ENCODE peak calls at places on chromosomes 4 and X, in seven cellular contexts. T, H, W, K, O, P and D are unnamed samples.

GRCh38 chr4:183733181-183733580 is 74.1 kb downstream of the TRAPPC11 start:
- DNase-seq in T (no peak), H (no peak), W (no peak), K (no peak), O (no peak), P (no peak), D (no peak)

GRCh38 chr4:34289489-34289888 is 1954.8 kb downstream of the ARAP2 start:
- DNase-seq in T (no peak), H (no peak), W (no peak), K (no peak), O (no peak), P (no peak), D (no peak)

GRCh38 chr4:6633091-6633906 is 7.2 kb upstream of the MRFAP1 start:
- DNase-seq in T (no peak), H (no peak), W (no peak), K (no peak), O (no peak), P (no peak), D (no peak)

GRCh38 chr4:56086073-56086521 is 137.4 kb downstream of the CEP135 start:
- DNase-seq in T (no peak), H (no peak), W (no peak), K (no peak), O (no peak), P (no peak), D (no peak)

GRCh38 chr4:122140834-122141233 is 11.3 kb upstream of the BLTP1 start:
- DNase-seq in T (no peak), H (no peak), W (no peak), K (no peak), O (no peak), P (no peak), D (no peak)

GRCh38 chr4:70992354-70992753 is 1.1 kb upstream of the DCK start:
- DNase-seq in T (no peak), H (peak), W (no peak), K (no peak), O (no peak), P (no peak), D (no peak)

GRCh38 chrX:153635788-153636668 is 11.0 kb upstream of the DUSP9 start:
- DNase-seq in T (no peak), H (peak), W (no peak), K (no peak), O (no peak), P (no peak), D (peak)

GRCh38 chrX:115462406-115462805 is 98.6 kb upstream of the PLS3 start:
- DNase-seq in T (no peak), H (no peak), W (no peak), K (no peak), O (no peak), P (no peak), D (no peak)

GRCh38 chr4:109164011-109164410 is 138.4 kb downstream of the COL25A1 start:
- DNase-seq in T (no peak), H (no peak), W (no peak), K (no peak), O (no peak), P (no peak), D (no peak)

GRCh38 chr4:185774076-185774731 is 37.8 kb downstream of the SORBS2 start:
- DNase-seq in T (no peak), H (no peak), W (no peak), K (peak), O (no peak), P (no peak), D (no peak)

GRCh38 chrX:81168391-81168790 is 33.3 kb downstream of the HMGN5 start:
- DNase-seq in T (no peak), H (no peak), W (no peak), K (no peak), O (no peak), P (no peak), D (no peak)

GRCh38 chr4:74451214-74451661 is 6.3 kb downstream of the AREG start:
- DNase-seq in T (no peak), H (peak), W (no peak), K (no peak), O (no peak), P (no peak), D (no peak)

GRCh38 chr4:102815981-102816380 is 11.4 kb downstream of the UBE2D3 start:
- DNase-seq in T (no peak), H (peak), W (no peak), K (no peak), O (no peak), P (no peak), D (no peak)

GRCh38 chr4:41992967-41993857 is 2.9 kb downstream of the SLC30A9 start:
- DNase-seq in T (no peak), H (no peak), W (no peak), K (no peak), O (no peak), P (no peak), D (no peak)

GRCh38 chr4:16908377-16909021 is 10.1 kb upstream of the LDB2 start:
- DNase-seq in T (no peak), H (no peak), W (no peak), K (no peak), O (no peak), P (no peak), D (no peak)

GRCh38 chrX:39730671-39731389 is 366.9 kb downstream of the BCOR start:
- DNase-seq in T (peak), H (peak), W (peak), K (no peak), O (peak), P (no peak), D (peak)

GRCh38 chr4:26183017-26183416 is 137.8 kb upstream of the RBPJ start:
- DNase-seq in T (no peak), H (no peak), W (no peak), K (no peak), O (no peak), P (no peak), D (no peak)

GRCh38 chr4:158243071-158243470 is 32.8 kb downstream of the TMEM144 start:
- DNase-seq in T (no peak), H (no peak), W (no peak), K (no peak), O (no peak), P (no peak), D (no peak)

GRCh38 chr4:48261288-48261687 is 8.3 kb downstream of the TEC start:
- DNase-seq in T (no peak), H (no peak), W (no peak), K (no peak), O (no peak), P (no peak), D (no peak)

GRCh38 chr4:1822568-1823544 is 29.8 kb downstream of the FGFR3 start:
- DNase-seq in T (no peak), H (no peak), W (no peak), K (no peak), O (no peak), P (no peak), D (no peak)
- H3K27ac ChIP-seq in T (no peak), H (no peak), W (no peak), K (no peak), O (no peak), P (no peak), D (no peak)

DNA sequence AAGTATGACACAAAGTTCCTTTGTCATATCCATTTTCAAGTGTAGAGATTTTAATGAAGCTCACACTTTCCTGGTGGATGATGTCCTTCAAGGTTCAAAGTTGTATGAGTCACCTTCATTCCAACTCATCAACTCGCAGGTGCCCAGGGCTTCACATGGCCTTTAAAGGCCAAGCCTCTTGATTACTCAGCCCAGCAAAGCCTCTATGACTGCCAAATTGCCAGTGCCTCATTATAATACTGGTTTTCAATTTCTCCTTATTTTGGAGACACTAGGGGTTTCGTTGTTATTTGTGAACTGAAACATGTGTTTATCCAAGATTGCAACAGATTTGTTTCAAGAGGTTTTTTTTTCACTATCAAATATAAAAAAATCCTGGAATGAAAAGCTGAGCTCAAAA is 45.9 kb upstream of the PPP3CA start:
- DNase-seq in T (no peak), H (peak), W (no peak), K (no peak), O (no peak), P (no peak), D (no peak)
- TF ChIP-seq EP300 in T (no peak), H (no peak), W (no peak), K (no peak), O (no peak), P (no peak), D (no peak)

DNA sequence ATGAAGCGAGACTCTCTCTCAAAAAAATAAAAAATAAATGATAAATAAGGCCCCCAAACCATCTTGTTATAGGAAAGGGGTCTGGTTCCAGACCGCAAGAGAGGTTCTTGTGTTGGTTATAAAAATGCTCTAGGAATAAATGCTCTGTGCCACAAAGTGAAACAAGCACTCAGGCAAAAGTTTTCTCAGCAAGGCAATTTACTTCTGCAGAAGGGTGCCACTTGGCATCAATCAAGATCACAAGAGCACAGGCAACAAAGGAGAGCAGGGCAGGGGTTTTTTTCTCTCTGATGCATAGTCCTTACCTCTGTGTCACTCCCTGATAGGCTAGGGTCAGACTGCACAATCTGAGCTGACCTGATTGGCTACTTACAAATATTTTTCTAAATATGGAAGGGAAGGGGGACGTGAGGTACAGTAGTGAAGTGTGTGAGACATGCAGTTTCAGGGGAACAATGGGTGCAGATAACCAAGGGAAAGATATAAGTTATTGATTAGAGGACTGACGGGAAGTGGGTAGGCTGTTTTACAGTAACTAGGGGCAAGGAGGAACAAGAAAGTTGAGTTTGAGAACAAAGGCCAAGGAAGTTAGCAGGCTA is 29.8 kb upstream of the FUNDC1 start:
- DNase-seq in T (no peak), H (peak), W (no peak), K (no peak), O (no peak), P (no peak), D (no peak)
- H3K27ac ChIP-seq in T (no peak), H (no peak), W (no peak), K (no peak), O (no peak), P (no peak), D (no peak)

GRCh38 chr4:31647776-31648175 is 927.6 kb downstream of the PCDH7 start:
- DNase-seq in T (no peak), H (no peak), W (no peak), K (no peak), O (no peak), P (no peak), D (no peak)

GRCh38 chr4:31651541-31651940 is 931.4 kb downstream of the PCDH7 start:
- DNase-seq in T (no peak), H (no peak), W (no peak), K (no peak), O (no peak), P (no peak), D (no peak)

GRCh38 chr4:31655328-31655727 is 935.2 kb downstream of the PCDH7 start:
- DNase-seq in T (no peak), H (no peak), W (no peak), K (no peak), O (no peak), P (no peak), D (no peak)

GRCh38 chr4:31645211-31645610 is 925.0 kb downstream of the PCDH7 start:
- DNase-seq in T (no peak), H (no peak), W (no peak), K (no peak), O (no peak), P (no peak), D (no peak)

DNA sequence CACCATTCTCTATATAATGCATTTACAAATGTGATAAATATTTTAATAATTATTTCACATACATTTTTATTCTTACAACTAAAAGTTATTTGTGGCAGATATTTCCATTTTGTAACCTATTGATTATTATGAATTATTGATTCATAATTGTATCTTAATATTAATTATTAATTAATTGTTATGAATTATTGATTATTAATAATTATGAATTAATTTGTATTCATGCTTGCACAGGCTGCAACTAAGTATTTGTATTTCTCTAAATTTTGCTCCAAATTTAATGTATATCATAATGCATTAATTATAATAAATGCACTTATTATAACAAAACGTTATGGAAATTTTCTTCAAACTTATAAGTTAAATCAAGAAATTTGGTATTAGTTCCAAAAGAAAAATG is 929.7 kb downstream of the PCDH7 start:
- DNase-seq in T (no peak), H (no peak), W (no peak), K (no peak), O (no peak), P (no peak), D (no peak)
- TF ChIP-seq EP300 in T (no peak), H (no peak), W (no peak), K (no peak), O (no peak), P (no peak), D (no peak)

GRCh38 chr4:148029781-148030180 is 297.9 kb downstream of the ARHGAP10 start:
- DNase-seq in T (no peak), H (no peak), W (no peak), K (no peak), O (no peak), P (no peak), D (no peak)
- H3K27ac ChIP-seq in T (no peak), H (no peak), W (no peak), K (no peak), O (no peak), P (no peak), D (no peak)

GRCh38 chr4:99640676-99641075 is 17.0 kb downstream of the C4orf54 start:
- DNase-seq in T (no peak), H (no peak), W (no peak), K (no peak), O (no peak), P (no peak), D (no peak)

GRCh38 chr4:99645036-99645435 is 12.6 kb downstream of the C4orf54 start:
- DNase-seq in T (no peak), H (no peak), W (no peak), K (no peak), O (no peak), P (no peak), D (no peak)

GRCh38 chr4:99644453-99644852 is 13.2 kb downstream of the C4orf54 start:
- DNase-seq in T (no peak), H (no peak), W (no peak), K (no peak), O (no peak), P (no peak), D (no peak)

GRCh38 chr4:99645638-99646037 is 12.0 kb downstream of the C4orf54 start:
- DNase-seq in T (no peak), H (no peak), W (no peak), K (no peak), O (no peak), P (no peak), D (no peak)

GRCh38 chr4:99642725-99643489 is 14.7 kb downstream of the C4orf54 start:
- DNase-seq in T (peak), H (no peak), W (peak), K (no peak), O (no peak), P (no peak), D (no peak)
- TF ChIP-seq EP300 in T (no peak), H (no peak), W (no peak), K (no peak), O (no peak), P (no peak), D (no peak)

DNA sequence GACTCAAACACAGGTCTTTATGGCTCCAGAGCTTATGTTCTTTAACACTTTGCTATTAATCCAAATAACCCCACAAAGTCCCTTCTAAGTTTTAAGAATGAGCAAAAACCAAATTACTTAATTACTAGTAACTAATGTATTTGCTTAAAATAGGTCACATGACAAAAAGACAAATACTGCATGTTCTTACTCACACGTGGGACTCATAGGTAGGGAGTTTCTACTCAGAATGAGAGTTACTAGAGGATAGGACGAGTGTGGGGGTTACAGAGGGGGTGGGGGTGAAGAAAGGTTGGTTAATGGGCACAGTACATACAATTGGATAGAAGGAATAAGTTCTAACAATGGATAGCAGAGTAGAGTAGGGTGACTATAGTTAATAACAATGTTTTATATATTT is 5.8 kb downstream of the RPS6KA3 start:
- DNase-seq in T (no peak), H (no peak), W (no peak), K (no peak), O (no peak), P (no peak), D (no peak)
- H3K27ac ChIP-seq in T (no peak), H (no peak), W (no peak), K (no peak), O (no peak), P (no peak), D (no peak)

GRCh38 chr4:38728651-38729141 is 54.1 kb downstream of the TLR10 start:
- DNase-seq in T (no peak), H (peak), W (no peak), K (no peak), O (peak), P (no peak), D (no peak)
- TF ChIP-seq EP300 in T (no peak), H (no peak), W (no peak), K (no peak), O (no peak), P (no peak), D (no peak)